ENCODE peak calls at places on chromosome 1, in ten cellular contexts. P, H, E, C, Q, K, B, R, M and Z are unnamed samples.

GRCh38 chr1:206074839-206075238 is 21.9 kb downstream of the RHEX start:
- DNase-seq in P (no peak), H (no peak), E (no peak), C (no peak), Q (no peak), K (no peak), B (no peak), R (no peak), M (no peak), Z (no peak)

GRCh38 chr1:50930965-50931737 is 28.9 kb downstream of the FAF1 start:
- DNase-seq in P (peak; percentile 48), H (no peak), E (no peak), C (no peak), Q (no peak), K (no peak), B (no peak), R (no peak), M (no peak), Z (no peak)

GRCh38 chr1:12486401-12487005 is 131.5 kb downstream of the DHRS3 start:
- DNase-seq in P (peak; percentile 77), H (no peak), E (peak; percentile 86), C (no peak), Q (no peak), K (no peak), B (no peak), R (no peak), M (no peak), Z (no peak)

GRCh38 chr1:60421965-60422364 is 348.4 kb upstream of the C1orf87 start:
- DNase-seq in P (no peak), H (no peak), E (no peak), C (no peak), Q (no peak), K (no peak), B (no peak), R (no peak), M (no peak), Z (no peak)

GRCh38 chr1:223137402-223138100 is 5.5 kb downstream of the TLR5 start:
- DNase-seq in P (no peak), H (no peak), E (no peak), C (no peak), Q (peak; percentile 92), K (no peak), B (peak; percentile 73), R (no peak), M (no peak), Z (no peak)

GRCh38 chr1:184534690-184535089 is 147.9 kb downstream of the C1orf21 start:
- DNase-seq in P (no peak), H (no peak), E (no peak), C (no peak), Q (no peak), K (no peak), B (no peak), R (no peak), M (no peak), Z (no peak)

GRCh38 chr1:56576880-56577858 is 2.2 kb downstream of the PLPP3 start:
- DNase-seq in P (peak; percentile 66), H (no peak), E (peak; percentile 69), C (no peak), Q (peak; percentile 53), K (no peak), B (no peak), R (no peak), M (no peak), Z (no peak)

GRCh38 chr1:12436345-12436658 is 181.7 kb downstream of the DHRS3 start:
- DNase-seq in P (no peak), H (no peak), E (no peak), C (no peak), Q (no peak), K (no peak), B (no peak), R (no peak), M (no peak), Z (no peak)

DNA sequence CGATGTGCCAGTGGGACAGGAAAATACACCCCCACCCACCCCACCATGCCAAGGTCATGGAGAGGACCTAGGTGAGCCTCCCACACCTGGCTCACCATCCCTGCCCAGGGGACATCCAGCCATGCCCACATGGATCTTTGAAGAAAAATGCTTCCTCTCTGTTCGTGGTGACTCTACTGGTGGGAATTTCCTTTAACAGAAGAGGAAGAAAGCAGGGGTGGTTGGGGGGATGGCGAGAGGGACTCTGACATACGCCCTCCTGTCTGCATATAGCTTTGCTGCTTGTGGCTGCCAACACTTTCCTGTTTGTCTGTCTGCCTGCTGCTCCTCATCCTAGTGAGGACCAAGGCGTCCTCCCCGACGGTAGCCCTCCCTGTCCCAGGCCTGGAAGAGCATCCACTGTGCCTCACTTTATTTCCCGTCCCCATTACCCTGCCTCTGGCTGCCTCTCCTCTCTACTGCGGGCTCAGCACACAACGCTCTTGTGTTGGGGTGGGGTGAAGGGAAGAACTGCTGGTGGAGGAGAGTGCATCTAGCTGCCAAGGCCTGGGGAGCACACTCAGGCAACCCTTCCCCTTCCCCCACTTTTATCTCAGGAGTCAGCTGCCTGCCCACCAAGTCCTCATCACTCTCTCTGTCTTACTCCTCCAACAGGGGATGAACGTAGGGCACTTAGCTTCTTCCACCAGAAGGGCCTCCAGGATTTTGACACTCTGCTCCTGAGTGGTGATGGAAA is 2.5 kb downstream of the SEMA4A start:
- DNase-seq in P (no peak), H (no peak), E (no peak), C (no peak), Q (no peak), K (no peak), B (no peak), R (no peak), M (no peak), Z (no peak)
- H3K4me3 ChIP-seq in P (no peak overlapping the region), H (no peak overlapping the region), E (no peak overlapping the region), C (no peak overlapping the region), Q (no peak overlapping the region), K (no peak overlapping the region), B (no peak overlapping the region), R (no peak overlapping the region), M (no peak overlapping the region), Z (no peak overlapping the region)

DNA sequence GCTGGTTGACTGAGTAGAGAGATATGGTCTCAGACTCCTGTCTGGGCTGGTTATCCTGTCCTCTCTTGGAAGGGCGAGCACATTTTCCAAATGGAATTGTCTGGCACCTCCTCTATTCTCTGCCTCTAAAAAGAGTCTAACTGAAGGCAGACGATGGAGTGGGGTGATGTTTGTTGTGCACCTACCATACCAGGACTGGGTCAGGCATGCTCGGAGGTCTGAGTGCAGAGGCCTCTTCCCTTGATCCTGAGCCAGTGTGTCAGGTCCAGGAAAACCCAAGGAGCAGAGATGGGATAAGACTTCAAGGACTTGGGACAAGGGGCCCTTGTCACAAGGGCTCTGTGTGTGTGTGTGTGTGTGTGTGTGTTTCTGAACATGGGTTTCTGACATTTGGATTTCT is 276.1 kb downstream of the FOXD2 start:
- DNase-seq in P (no peak), H (no peak), E (no peak), C (no peak), Q (no peak), K (no peak), B (no peak), R (no peak), M (no peak), Z (no peak)
- H3K27me3 ChIP-seq in P (peaks cover 13% of the 10 kb centered on the region), H (peaks cover 15% of the 10 kb centered on the region), E (no peaks in the 10 kb centered on the region), C (peaks cover 40% of the 10 kb centered on the region), Q (peaks cover 90% of the 10 kb centered on the region), K (no peaks in the 10 kb centered on the region), B (peaks cover 27% of the 10 kb centered on the region), R (peaks cover 18% of the 10 kb centered on the region), M (peaks cover 32% of the 10 kb centered on the region), Z (peaks cover 20% of the 10 kb centered on the region)

GRCh38 chr1:67748147-67748546 is 63.1 kb downstream of the GADD45A start:
- DNase-seq in P (no peak), H (no peak), E (no peak), C (no peak), Q (no peak), K (no peak), B (no peak), R (no peak), M (no peak), Z (no peak)

GRCh38 chr1:67747667-67748066 is 62.7 kb downstream of the GADD45A start:
- DNase-seq in P (no peak), H (no peak), E (no peak), C (no peak), Q (peak; percentile 58), K (no peak), B (no peak), R (no peak), M (no peak), Z (no peak)

GRCh38 chr1:67749844-67750689 is 65.1 kb downstream of the GADD45A start:
- DNase-seq in P (peak; percentile 83), H (no peak), E (peak; percentile 90), C (no peak), Q (peak; percentile 92), K (peak; percentile 61), B (no peak), R (no peak), M (no peak), Z (no peak)

GRCh38 chr1:67749263-67749843 is 64.4 kb downstream of the GADD45A start:
- DNase-seq in P (peak; percentile 95), H (no peak), E (no peak), C (no peak), Q (no peak), K (no peak), B (no peak), R (no peak), M (no peak), Z (no peak)

DNA sequence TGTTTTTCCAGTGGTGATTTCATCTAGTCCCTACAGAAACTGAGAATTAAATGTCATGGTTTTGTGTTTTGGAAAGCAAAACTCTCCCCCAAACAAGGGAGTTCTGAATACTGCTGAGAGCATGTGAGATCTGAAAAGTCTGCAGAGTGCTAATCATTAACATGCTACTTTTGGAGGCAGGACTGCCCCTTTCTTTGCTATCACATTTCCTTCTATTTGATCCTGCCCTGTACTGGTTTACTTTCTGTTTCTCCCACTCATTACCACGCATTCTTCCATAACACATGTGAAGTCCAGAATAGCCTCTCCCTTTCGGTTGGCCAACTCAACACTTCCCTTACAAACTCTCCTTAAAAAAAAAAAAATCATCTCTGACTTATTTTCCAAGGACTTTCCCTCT is 63.6 kb downstream of the GADD45A start:
- DNase-seq in P (no peak), H (no peak), E (no peak), C (no peak), Q (peak; percentile 81), K (no peak), B (no peak), R (no peak), M (no peak), Z (no peak)
- H3K4me1 ChIP-seq in P (peaks cover 33% of the 10 kb centered on the region), H (peaks cover 83% of the 10 kb centered on the region), E (peaks cover 98% of the 10 kb centered on the region), C (no peaks in the 10 kb centered on the region), Q (peaks cover 77% of the 10 kb centered on the region), K (peaks cover 19% of the 10 kb centered on the region), B (no peaks in the 10 kb centered on the region), R (no peaks in the 10 kb centered on the region), M (peaks cover 52% of the 10 kb centered on the region), Z (no peaks in the 10 kb centered on the region)

DNA sequence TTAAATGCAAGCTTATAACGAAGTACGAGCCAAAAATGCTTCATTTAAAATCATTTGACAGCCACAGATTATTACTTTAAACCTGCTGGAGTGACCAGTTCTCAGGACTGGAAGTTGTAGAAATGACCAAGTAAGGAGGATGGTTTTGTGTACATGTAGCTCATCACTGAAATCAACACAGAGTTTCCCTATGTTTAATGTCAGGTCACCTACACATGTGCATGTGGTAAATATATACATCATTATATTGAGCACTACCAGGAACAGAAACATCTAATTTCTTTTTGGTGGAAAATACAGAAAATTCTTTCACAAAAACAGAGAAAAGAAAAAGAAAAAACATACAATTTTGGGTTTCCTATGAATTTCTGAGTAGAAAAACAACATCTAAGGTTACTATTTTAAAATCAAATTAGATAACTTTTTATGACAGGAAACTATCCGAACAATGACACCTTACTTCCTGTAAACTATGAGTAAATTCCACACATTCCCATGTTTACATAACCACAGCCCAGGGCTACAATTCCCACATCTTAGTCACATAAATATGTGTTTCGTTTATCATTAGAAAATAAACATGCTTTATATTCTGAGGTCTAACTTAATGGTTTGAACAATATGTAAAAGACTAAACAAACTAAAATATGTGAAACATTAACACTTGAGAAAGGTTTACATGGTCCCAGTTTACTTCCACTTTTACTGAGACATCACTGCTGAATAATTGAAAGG is 73.6 kb downstream of the ZNF281 start:
- DNase-seq in P (peak; percentile 79), H (no peak), E (no peak), C (no peak), Q (no peak), K (no peak), B (no peak), R (no peak), M (peak; percentile 57), Z (no peak)
- H3K4me3 ChIP-seq in P (no peak overlapping the region), H (no peak overlapping the region), E (no peak overlapping the region), C (no peak overlapping the region), Q (peak overlapping the region; percentile 63), K (no peak overlapping the region), B (no peak overlapping the region), R (no peak overlapping the region), M (no peak overlapping the region), Z (no peak overlapping the region)